ENCODE peak calls at places on chromosomes 13 and 19, in nine cellular contexts. One of them, this sample, is unnamed. For H3K36me3, the result is how much of the 10 kb centered on the place peaks cover.

GRCh38 chr13:31898383-31899071 is 133.0 kb upstream of the FRY start:
- DNase-seq in IMR-90: no peak
- DNase-seq in HepG2: no peak
- DNase-seq in kidney epithelial cell: no peak
- DNase-seq in uterus: no peak
- DNase-seq in fibroblast of lung: no peak
- DNase-seq in mucosa of descending colon: no peak
- DNase-seq in adrenal gland: no peak
- DNase-seq in stomach: no peak
- DNase-seq in this sample: no peak

GRCh38 chr19:29690842-29691241 is 24.2 kb downstream of the C19orf12 start:
- DNase-seq in IMR-90: peak
- DNase-seq in fibroblast of lung: peak
- DNase-seq in kidney epithelial cell: no peak
- DNase-seq in stomach: no peak
- DNase-seq in mucosa of descending colon: no peak
- DNase-seq in adrenal gland: no peak
- DNase-seq in HepG2: peak
- DNase-seq in uterus: no peak
- DNase-seq in this sample: no peak

GRCh38 chr13:18961383-18962117 is 220.1 kb downstream of the TUBA3C start:
- DNase-seq in uterus: no peak
- DNase-seq in fibroblast of lung: no peak
- DNase-seq in HepG2: no peak
- DNase-seq in IMR-90: no peak
- DNase-seq in adrenal gland: no peak
- DNase-seq in mucosa of descending colon: no peak
- DNase-seq in kidney epithelial cell: no peak
- DNase-seq in stomach: no peak
- DNase-seq in this sample: no peak

GRCh38 chr13:49569993-49570689 is 15.2 kb downstream of the RCBTB1 start:
- DNase-seq in uterus: no peak
- DNase-seq in IMR-90: no peak
- DNase-seq in kidney epithelial cell: no peak
- DNase-seq in fibroblast of lung: peak
- DNase-seq in mucosa of descending colon: no peak
- DNase-seq in adrenal gland: no peak
- DNase-seq in HepG2: no peak
- DNase-seq in stomach: no peak
- DNase-seq in this sample: no peak

GRCh38 chr13:111919826-111920225 is 147.1 kb upstream of the SOX1 start:
- DNase-seq in HepG2: no peak
- DNase-seq in fibroblast of lung: no peak
- DNase-seq in mucosa of descending colon: no peak
- DNase-seq in kidney epithelial cell: no peak
- DNase-seq in adrenal gland: no peak
- DNase-seq in stomach: no peak
- DNase-seq in IMR-90: no peak
- DNase-seq in uterus: no peak
- DNase-seq in this sample: no peak

GRCh38 chr19:14472202-14472961 is 2.8 kb downstream of the PTGER1 start:
- DNase-seq in kidney epithelial cell: no peak
- DNase-seq in fibroblast of lung: no peak
- DNase-seq in uterus: peak
- DNase-seq in HepG2: no peak
- DNase-seq in IMR-90: peak
- DNase-seq in adrenal gland: peak
- DNase-seq in mucosa of descending colon: peak
- DNase-seq in stomach: peak
- DNase-seq in this sample: no peak

GRCh38 chr13:37769078-37769477 is 100.5 kb downstream of the TRPC4 start:
- DNase-seq in adrenal gland: no peak
- DNase-seq in uterus: no peak
- DNase-seq in HepG2: peak
- DNase-seq in mucosa of descending colon: no peak
- DNase-seq in stomach: no peak
- DNase-seq in IMR-90: no peak
- DNase-seq in kidney epithelial cell: no peak
- DNase-seq in fibroblast of lung: no peak
- DNase-seq in this sample: no peak

GRCh38 chr19:50869479-50869878 is 3.8 kb upstream of the KLK2 start:
- DNase-seq in HepG2: no peak
- DNase-seq in stomach: no peak
- DNase-seq in fibroblast of lung: no peak
- DNase-seq in IMR-90: no peak
- DNase-seq in mucosa of descending colon: no peak
- DNase-seq in uterus: no peak
- DNase-seq in kidney epithelial cell: no peak
- DNase-seq in adrenal gland: no peak
- DNase-seq in this sample: no peak

GRCh38 chr19:24159707-24160106 is 72.7 kb downstream of the ZNF254 start:
- DNase-seq in uterus: no peak
- DNase-seq in fibroblast of lung: peak
- DNase-seq in IMR-90: peak
- DNase-seq in kidney epithelial cell: no peak
- DNase-seq in adrenal gland: no peak
- DNase-seq in stomach: no peak
- DNase-seq in HepG2: peak
- DNase-seq in mucosa of descending colon: no peak
- DNase-seq in this sample: no peak

GRCh38 chr13:46006688-46007452 is 45.7 kb downstream of the ZC3H13 start:
- DNase-seq in uterus: no peak
- DNase-seq in mucosa of descending colon: no peak
- DNase-seq in IMR-90: peak
- DNase-seq in kidney epithelial cell: no peak
- DNase-seq in stomach: no peak
- DNase-seq in adrenal gland: no peak
- DNase-seq in HepG2: no peak
- DNase-seq in fibroblast of lung: peak
- DNase-seq in this sample: no peak
- H3K36me3 ChIP-seq in uterus: under half
- H3K36me3 ChIP-seq in mucosa of descending colon: under half
- H3K36me3 ChIP-seq in IMR-90: under half
- H3K36me3 ChIP-seq in kidney epithelial cell: under half
- H3K36me3 ChIP-seq in stomach: half or more
- H3K36me3 ChIP-seq in adrenal gland: under half
- H3K36me3 ChIP-seq in HepG2: under half
- H3K36me3 ChIP-seq in fibroblast of lung: under half
- H3K36me3 ChIP-seq in this sample: half or more

DNA sequence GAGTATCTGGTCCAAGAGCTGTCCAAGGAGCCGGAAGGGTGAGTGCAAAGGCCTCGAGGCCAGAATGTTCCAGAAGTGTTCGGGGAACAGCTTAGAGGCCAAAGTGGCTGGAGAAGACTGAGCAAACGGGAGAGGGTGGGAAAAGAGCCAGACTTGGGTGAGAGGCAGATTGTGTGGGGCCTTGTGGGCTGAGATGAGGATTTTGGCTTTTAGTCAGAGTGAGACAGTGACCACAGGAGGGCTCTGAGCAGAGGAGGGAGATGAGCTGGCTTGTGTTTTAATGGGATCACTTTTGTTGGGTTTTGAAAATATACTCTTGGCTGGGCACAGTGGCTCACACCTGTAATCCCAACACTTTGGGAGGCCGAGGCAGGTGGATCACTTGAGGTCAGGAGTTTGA is 5.6 kb downstream of the NANOS2 start:
- DNase-seq in IMR-90: peak
- DNase-seq in uterus: no peak
- DNase-seq in mucosa of descending colon: no peak
- DNase-seq in stomach: no peak
- DNase-seq in HepG2: no peak
- DNase-seq in adrenal gland: no peak
- DNase-seq in kidney epithelial cell: no peak
- DNase-seq in fibroblast of lung: peak
- DNase-seq in this sample: no peak
- TF ChIP-seq CTCF in IMR-90: no peak
- TF ChIP-seq CTCF in uterus: no peak
- TF ChIP-seq CTCF in mucosa of descending colon: no peak
- TF ChIP-seq CTCF in stomach: no peak
- TF ChIP-seq CTCF in HepG2: no peak
- TF ChIP-seq CTCF in adrenal gland: no peak
- TF ChIP-seq CTCF in kidney epithelial cell: peak
- TF ChIP-seq CTCF in fibroblast of lung: no peak
- TF ChIP-seq CTCF in this sample: no peak

DNA sequence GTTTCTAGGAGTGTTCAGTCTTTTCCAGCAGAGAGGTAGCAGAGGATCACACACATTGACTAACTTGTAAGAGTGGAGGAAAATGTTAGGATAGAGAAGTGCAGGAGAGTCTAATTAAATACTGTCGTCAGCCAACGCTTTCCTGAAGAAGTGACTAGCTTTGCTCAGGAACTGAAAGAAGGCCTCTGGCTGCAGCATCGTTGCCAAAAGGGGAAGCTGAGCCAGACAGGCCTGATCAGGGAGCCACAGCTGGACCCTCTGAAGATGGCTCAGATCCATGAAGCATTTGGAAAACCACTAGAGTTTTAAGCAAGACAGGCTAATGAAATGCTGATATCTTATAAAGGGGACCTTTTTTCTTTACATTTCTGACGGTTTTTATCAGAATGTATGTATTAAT is 38.4 kb upstream of the LAMP1 start:
- DNase-seq in kidney epithelial cell: no peak
- DNase-seq in stomach: no peak
- DNase-seq in fibroblast of lung: no peak
- DNase-seq in mucosa of descending colon: no peak
- DNase-seq in adrenal gland: peak
- DNase-seq in IMR-90: no peak
- DNase-seq in uterus: no peak
- DNase-seq in HepG2: no peak
- DNase-seq in this sample: no peak
- H3K36me3 ChIP-seq in kidney epithelial cell: under half
- H3K36me3 ChIP-seq in stomach: half or more
- H3K36me3 ChIP-seq in fibroblast of lung: under half
- H3K36me3 ChIP-seq in mucosa of descending colon: under half
- H3K36me3 ChIP-seq in adrenal gland: half or more
- H3K36me3 ChIP-seq in IMR-90: under half
- H3K36me3 ChIP-seq in uterus: under half
- H3K36me3 ChIP-seq in HepG2: under half
- H3K36me3 ChIP-seq in this sample: half or more

DNA sequence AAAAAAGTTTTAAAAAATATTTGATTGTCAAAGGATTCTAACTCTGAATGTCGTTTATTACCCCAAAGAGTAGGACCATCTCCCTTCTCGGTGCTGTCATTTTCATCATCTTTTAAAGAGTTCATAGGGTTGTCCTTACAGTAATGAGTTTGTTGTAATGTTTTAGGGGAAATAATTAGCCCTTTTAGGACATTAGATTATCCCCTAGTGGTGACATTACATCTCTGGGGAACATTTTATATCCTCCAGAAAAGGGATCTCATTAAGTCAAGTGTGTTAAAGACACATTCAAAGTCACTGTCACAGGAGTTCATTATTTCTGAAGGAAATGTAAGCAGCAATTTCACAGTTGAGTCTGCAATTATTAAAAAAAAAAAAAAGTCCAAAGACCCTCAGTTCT is 99.3 kb upstream of the GJB6 start:
- DNase-seq in uterus: no peak
- DNase-seq in kidney epithelial cell: no peak
- DNase-seq in fibroblast of lung: no peak
- DNase-seq in HepG2: no peak
- DNase-seq in mucosa of descending colon: no peak
- DNase-seq in IMR-90: no peak
- DNase-seq in adrenal gland: no peak
- DNase-seq in stomach: no peak
- DNase-seq in this sample: no peak
- TF ChIP-seq CTCF in uterus: no peak
- TF ChIP-seq CTCF in kidney epithelial cell: no peak
- TF ChIP-seq CTCF in fibroblast of lung: no peak
- TF ChIP-seq CTCF in HepG2: no peak
- TF ChIP-seq CTCF in mucosa of descending colon: no peak
- TF ChIP-seq CTCF in IMR-90: no peak
- TF ChIP-seq CTCF in adrenal gland: peak
- TF ChIP-seq CTCF in stomach: no peak
- TF ChIP-seq CTCF in this sample: no peak

DNA sequence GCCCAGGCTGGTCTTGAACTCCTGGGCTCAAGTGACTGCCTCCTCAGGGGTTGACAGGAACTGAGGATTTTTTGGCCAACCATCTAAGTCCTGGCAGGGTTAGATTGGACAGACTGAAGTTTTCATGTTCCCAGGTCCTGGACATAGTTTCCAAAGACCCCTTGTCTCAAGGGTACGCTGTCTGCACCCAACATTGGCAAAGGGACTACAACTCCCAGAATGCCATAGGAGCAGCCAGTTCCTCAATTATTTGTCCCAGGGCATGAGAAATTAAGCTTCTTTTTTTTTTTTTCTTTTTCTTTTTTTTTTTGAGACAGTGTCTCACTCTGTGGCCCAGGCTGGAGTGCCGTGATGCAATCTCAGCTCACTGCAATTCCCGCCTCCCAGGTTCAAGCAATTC is 6.9 kb downstream of the GYS1 start:
- DNase-seq in uterus: no peak
- DNase-seq in adrenal gland: no peak
- DNase-seq in mucosa of descending colon: no peak
- DNase-seq in HepG2: no peak
- DNase-seq in fibroblast of lung: no peak
- DNase-seq in stomach: no peak
- DNase-seq in kidney epithelial cell: no peak
- DNase-seq in IMR-90: no peak
- DNase-seq in this sample: no peak
- H3K36me3 ChIP-seq in uterus: under half
- H3K36me3 ChIP-seq in adrenal gland: half or more
- H3K36me3 ChIP-seq in mucosa of descending colon: under half
- H3K36me3 ChIP-seq in HepG2: under half
- H3K36me3 ChIP-seq in fibroblast of lung: under half
- H3K36me3 ChIP-seq in stomach: half or more
- H3K36me3 ChIP-seq in kidney epithelial cell: under half
- H3K36me3 ChIP-seq in IMR-90: half or more
- H3K36me3 ChIP-seq in this sample: under half